ENCODE peak calls at places on chromosome 12, in four cellular contexts. M is K562, O is GM12878, U is HL-60. E is an unnamed sample.

GRCh38 chr12:57213068-57213715 is 3.4 kb upstream of the NXPH4 start:
- DNase-seq in M (peak), O (peak), U (peak), E (peak)

GRCh38 chr12:56769868-56770267 is 6.7 kb downstream of the HSD17B6 start:
- DNase-seq in M (no peak), O (no peak), U (no peak), E (no peak)

GRCh38 chr12:53505555-53506449 is 1.5 kb downstream of the NPFF start:
- DNase-seq in M (no peak), O (no peak), U (no peak), E (no peak)

GRCh38 chr12:49622501-49623141 is 740 bp upstream of the PRPF40B start:
- DNase-seq in M (peak), O (peak), U (peak), E (peak)

GRCh38 chr12:128813883-128814282 is 9.9 kb downstream of the SLC15A4 start:
- DNase-seq in M (no peak), O (no peak), U (no peak), E (no peak)

GRCh38 chr12:5806376-5807089 is 138.5 kb downstream of the ANO2 start:
- DNase-seq in M (no peak), O (no peak), U (no peak), E (no peak)

GRCh38 chr12:101299931-101300330 is 20.0 kb downstream of the UTP20 start:
- DNase-seq in M (no peak), O (no peak), U (no peak), E (no peak)

GRCh38 chr12:118136559-118137003 is 657 bp downstream of the PEBP1 start:
- DNase-seq in M (peak), O (no peak), U (peak), E (peak)

GRCh38 chr12:108235231-108235959 is 103.7 kb downstream of the CMKLR1 start:
- DNase-seq in M (no peak), O (no peak), U (no peak), E (no peak)

GRCh38 chr12:108236366-108236765 is 102.7 kb downstream of the CMKLR1 start:
- DNase-seq in M (no peak), O (no peak), U (no peak), E (no peak)

GRCh38 chr12:108238474-108238873 is 100.6 kb downstream of the CMKLR1 start:
- DNase-seq in M (no peak), O (no peak), U (no peak), E (no peak)

GRCh38 chr12:108239378-108239777 is 99.7 kb downstream of the CMKLR1 start:
- DNase-seq in M (no peak), O (no peak), U (no peak), E (no peak)

GRCh38 chr12:108237272-108237671 is 101.8 kb downstream of the CMKLR1 start:
- DNase-seq in M (peak), O (no peak), U (no peak), E (no peak)
- TF ChIP-seq SPI1 in M (no peak), O (no peak), U (no peak), E (no peak)

GRCh38 chr12:46577063-46577776 is 204.6 kb upstream of the SLC38A2 start:
- DNase-seq in M (no peak), O (no peak), U (no peak), E (no peak)
- TF ChIP-seq POLR2AphosphoS5 in M (no peak), O (no peak), U (no peak), E (no peak)

GRCh38 chr12:530871-531270 is 71.1 kb downstream of the B4GALNT3 start:
- DNase-seq in M (no peak), O (no peak), U (no peak), E (no peak)

GRCh38 chr12:534216-534615 is 74.5 kb downstream of the B4GALNT3 start:
- DNase-seq in M (no peak), O (no peak), U (no peak), E (no peak)

GRCh38 chr12:533718-534117 is 74.0 kb downstream of the B4GALNT3 start:
- DNase-seq in M (no peak), O (no peak), U (no peak), E (no peak)

GRCh38 chr12:531951-532585 is 72.3 kb downstream of the B4GALNT3 start:
- DNase-seq in M (no peak), O (no peak), U (no peak), E (no peak)

GRCh38 chr12:532908-533565 is 73.3 kb downstream of the B4GALNT3 start:
- DNase-seq in M (no peak), O (no peak), U (no peak), E (no peak)
- TF ChIP-seq SPI1 in M (no peak), O (no peak), U (no peak), E (no peak)

GRCh38 chr12:94790822-94791221 is 140.5 kb upstream of the TMCC3 start:
- DNase-seq in M (no peak), O (no peak), U (no peak), E (no peak)
- TF ChIP-seq POLR2AphosphoS5 in M (no peak), O (no peak), U (no peak), E (no peak)

GRCh38 chr12:46088040-46088439 is 97.7 kb upstream of the SCAF11 start:
- DNase-seq in M (no peak), O (no peak), U (no peak), E (no peak)

GRCh38 chr12:46084666-46085631 is 94.6 kb upstream of the SCAF11 start:
- DNase-seq in M (no peak), O (no peak), U (no peak), E (no peak)

GRCh38 chr12:46082473-46082872 is 92.1 kb upstream of the SCAF11 start:
- DNase-seq in M (no peak), O (no peak), U (no peak), E (no peak)
- TF ChIP-seq SPI1 in M (no peak), O (no peak), U (no peak), E (no peak)